ENCODE peak calls at places on chromosomes 13 and 19, in four cellular contexts. N, A, Q and T are unnamed samples. For H3K4me1, the result is how much of the 10 kb centered on the place peaks cover.

GRCh38 chr19:40663712-40664692 is 26.4 kb downstream of the NUMBL start:
- DNase-seq in N (peak), A (no peak), Q (no peak), T (no peak)

GRCh38 chr19:54875506-54875905 is 1.5 kb downstream of the FCAR start:
- DNase-seq in N (no peak), A (no peak), Q (no peak), T (no peak)

GRCh38 chr19:10936661-10937084 is 8.1 kb downstream of the TIMM29 start:
- DNase-seq in N (no peak), A (peak), Q (peak), T (peak)

GRCh38 chr13:45367358-45367757 is 26.4 kb upstream of the TPT1 start:
- DNase-seq in N (peak), A (peak), Q (no peak), T (no peak)

GRCh38 chr19:49672131-49672919 is 4.7 kb upstream of the PRMT1 start:
- DNase-seq in N (peak), A (peak), Q (peak), T (peak)

GRCh38 chr13:36432106-36432544 is at the start of gene CCNA1:
- DNase-seq in N (peak), A (no peak), Q (peak), T (peak)

GRCh38 chr13:112812306-112813034 is 122.6 kb downstream of the ATP11A start:
- DNase-seq in N (no peak), A (no peak), Q (no peak), T (no peak)

GRCh38 chr19:40610396-40611064 is 9.4 kb downstream of the LTBP4 start:
- DNase-seq in N (peak), A (peak), Q (no peak), T (peak)

GRCh38 chr13:36815069-36815468 is 4.0 kb upstream of the RFXAP start:
- DNase-seq in N (no peak), A (no peak), Q (no peak), T (no peak)

GRCh38 chr19:29393915-29394460 is 131.8 kb upstream of the VSTM2B start:
- DNase-seq in N (no peak), A (no peak), Q (no peak), T (no peak)

GRCh38 chr13:75787249-75787940 is 151.3 kb downstream of the LMO7 start:
- DNase-seq in N (no peak), A (no peak), Q (no peak), T (no peak)

GRCh38 chr13:40483601-40484000 is 182.8 kb downstream of the FOXO1 start:
- DNase-seq in N (peak), A (no peak), Q (no peak), T (peak)

GRCh38 chr13:49898792-49899191 is 37.3 kb downstream of the SPRYD7 start:
- DNase-seq in N (no peak), A (no peak), Q (no peak), T (no peak)

GRCh38 chr19:44587863-44588752 is 25.3 kb upstream of the IGSF23 start:
- DNase-seq in N (no peak), A (no peak), Q (no peak), T (no peak)

GRCh38 chr13:51370116-51370515 is 30.6 kb downstream of the SERPINE3 start:
- DNase-seq in N (no peak), A (no peak), Q (no peak), T (no peak)

GRCh38 chr13:21688056-21688455 is 17.2 kb downstream of the FGF9 start:
- DNase-seq in N (no peak), A (no peak), Q (no peak), T (no peak)

GRCh38 chr13:37409756-37410155 is 188.8 kb downstream of the POSTN start:
- DNase-seq in N (no peak), A (no peak), Q (no peak), T (no peak)

GRCh38 chr19:29480507-29480906 is 45.3 kb upstream of the VSTM2B start:
- DNase-seq in N (no peak), A (no peak), Q (no peak), T (no peak)

GRCh38 chr19:33677745-33678426 is 56.1 kb downstream of the CHST8 start:
- DNase-seq in N (no peak), A (no peak), Q (peak), T (no peak)

GRCh38 chr19:1247747-1248453 is 483 bp upstream of the MIDN start:
- DNase-seq in N (peak), A (peak), Q (no peak), T (peak)

GRCh38 chr13:19592657-19593175 is 31.4 kb upstream of the TPTE2 start:
- DNase-seq in N (no peak), A (no peak), Q (no peak), T (no peak)

GRCh38 chr13:63393112-63393511 is 1977.5 kb upstream of the PCDH20 start:
- DNase-seq in N (no peak), A (no peak), Q (no peak), T (no peak)

GRCh38 chr13:23848639-23849282 is 40.4 kb downstream of the MIPEP start:
- DNase-seq in N (no peak), A (no peak), Q (no peak), T (no peak)

GRCh38 chr13:36920612-36921185 is 661 bp upstream of the SMAD9 start:
- DNase-seq in N (no peak), A (no peak), Q (peak), T (no peak)

GRCh38 chr19:10836478-10837325 is 690 bp upstream of the TMED1 start:
- DNase-seq in N (peak), A (peak), Q (peak), T (peak)

GRCh38 chr13:48629282-48629681 is 24.4 kb upstream of the CYSLTR2 start:
- DNase-seq in N (no peak), A (no peak), Q (no peak), T (no peak)

GRCh38 chr13:87087741-87088140 is 583.4 kb upstream of the SLITRK5 start:
- DNase-seq in N (no peak), A (no peak), Q (no peak), T (no peak)

GRCh38 chr13:48043789-48044503 is 6.4 kb downstream of the NUDT15 start:
- DNase-seq in N (no peak), A (no peak), Q (no peak), T (no peak)

GRCh38 chr13:44417446-44417845 is 43.8 kb downstream of the SERP2 start:
- DNase-seq in N (no peak), A (no peak), Q (no peak), T (no peak)

GRCh38 chr19:39937094-39937493 is 2.7 kb upstream of the FCGBP start:
- DNase-seq in N (no peak), A (peak), Q (no peak), T (no peak)

GRCh38 chr13:76723551-76724232 is 162.5 kb downstream of the KCTD12 start:
- DNase-seq in N (peak), A (peak), Q (no peak), T (peak)

GRCh38 chr19:38032951-38033350 is 125.9 kb downstream of the SIPA1L3 start:
- DNase-seq in N (no peak), A (no peak), Q (no peak), T (no peak)
- H3K4me1 ChIP-seq in N (under half), A (under half), Q (under half), T (under half)

DNA sequence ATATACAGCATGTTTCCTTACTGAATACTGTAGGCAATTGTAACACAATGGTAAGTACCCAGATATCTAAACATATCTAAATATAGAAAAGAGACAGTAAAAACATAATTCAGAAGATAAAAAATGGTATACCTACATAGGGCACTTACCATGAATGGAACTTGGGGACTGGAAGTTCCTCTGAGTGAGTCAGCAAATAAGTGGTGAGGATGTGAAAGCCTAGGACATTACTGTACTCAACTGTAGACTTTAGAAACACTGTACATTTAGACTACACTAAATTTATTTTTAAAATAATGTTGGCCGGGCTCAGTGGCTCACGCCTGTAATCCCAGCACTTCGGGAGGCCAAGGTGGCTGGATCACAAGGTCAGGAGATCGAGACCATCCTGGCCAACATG is 25.9 kb upstream of the SLC7A1 start:
- DNase-seq in N (no peak), A (no peak), Q (no peak), T (no peak)
- H3K4me1 ChIP-seq in N (under half), A (under half), Q (under half), T (under half)

DNA sequence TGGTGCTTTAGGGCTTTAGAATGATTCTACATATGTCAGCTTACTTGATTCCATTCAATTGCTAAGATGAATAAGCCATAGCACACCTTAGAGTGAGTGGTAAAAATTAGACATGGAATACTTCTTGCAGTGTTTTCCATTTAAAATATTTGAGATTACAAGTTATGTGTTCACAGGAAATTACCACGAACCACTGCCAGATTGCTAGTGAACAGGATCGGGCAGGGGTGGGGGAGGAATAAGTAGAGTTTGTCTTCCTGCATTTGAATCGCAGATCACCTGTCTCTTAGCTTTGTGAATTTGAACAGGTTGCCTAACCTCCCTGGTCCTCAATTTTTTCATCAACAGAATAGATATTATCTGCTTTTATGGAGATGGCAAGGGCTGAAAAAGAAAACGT is 124.6 kb downstream of the GGACT start:
- DNase-seq in N (no peak), A (no peak), Q (no peak), T (no peak)
- H3K4me1 ChIP-seq in N (under half), A (under half), Q (under half), T (under half)

DNA sequence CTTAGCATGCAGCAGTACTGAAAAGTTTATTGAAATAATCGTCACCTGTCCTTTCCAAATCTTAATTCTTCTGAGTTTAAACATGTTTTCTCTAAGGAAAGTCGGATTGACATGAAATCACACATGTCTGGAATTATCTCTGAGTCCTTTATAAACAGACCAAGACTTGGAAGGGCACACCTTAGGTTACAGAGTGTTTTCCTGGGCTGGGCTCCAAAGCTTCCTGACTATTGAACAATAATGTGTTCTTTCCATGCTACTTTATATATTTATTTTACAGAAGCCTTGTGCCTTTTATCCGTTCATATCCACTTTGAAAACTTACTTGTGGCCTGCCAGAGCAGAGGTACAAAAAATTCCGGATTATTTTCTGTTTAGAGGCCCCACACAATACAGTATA is 52.1 kb downstream of the LRCH1 start:
- DNase-seq in N (no peak), A (no peak), Q (no peak), T (peak)
- H3K4me1 ChIP-seq in N (half or more), A (under half), Q (under half), T (half or more)

GRCh38 chr13:114035583-114036501 is 62.0 kb upstream of the C13orf46 start:
- DNase-seq in N (peak), A (peak), Q (peak), T (no peak)
- H3K4me1 ChIP-seq in N (under half), A (under half), Q (under half), T (under half)

GRCh38 chr19:18013621-18014111 is 5.7 kb downstream of the ARRDC2 start:
- DNase-seq in N (peak), A (no peak), Q (peak), T (peak)
- H3K4me1 ChIP-seq in N (half or more), A (half or more), Q (under half), T (under half)

GRCh38 chr19:3370728-3371591 is 4.6 kb downstream of the NFIC start:
- DNase-seq in N (no peak), A (no peak), Q (no peak), T (no peak)
- H3K4me1 ChIP-seq in N (half or more), A (under half), Q (under half), T (under half)

DNA sequence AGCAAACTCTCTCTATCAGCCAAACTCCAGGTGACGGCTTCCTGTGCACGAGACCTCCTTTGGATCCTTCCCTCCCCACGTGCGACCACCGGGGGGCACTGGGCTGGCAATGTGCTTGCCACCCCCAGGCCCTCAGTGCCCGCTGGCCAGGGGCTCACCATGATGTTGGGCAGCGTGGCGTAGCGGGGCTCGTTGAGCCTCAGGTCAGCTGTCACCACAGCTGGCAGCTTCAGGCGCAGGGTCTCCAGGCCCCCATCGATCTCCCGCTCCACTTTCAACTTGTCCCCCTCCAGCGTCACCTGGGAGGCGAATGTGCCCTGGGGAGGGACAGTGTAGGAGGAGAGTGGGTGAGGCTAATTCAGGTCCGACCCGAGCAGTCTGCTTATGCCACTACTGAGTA is 4.8 kb upstream of the VSIG10L start:
- DNase-seq in N (no peak), A (no peak), Q (no peak), T (no peak)
- H3K4me1 ChIP-seq in N (under half), A (under half), Q (under half), T (under half)

GRCh38 chr19:4390862-4391693 is 9.3 kb downstream of the SH3GL1 start:
- DNase-seq in N (no peak), A (no peak), Q (no peak), T (no peak)
- H3K4me1 ChIP-seq in N (half or more), A (under half), Q (half or more), T (half or more)

GRCh38 chr13:101614491-101614890 is 162.0 kb downstream of the ITGBL1 start:
- DNase-seq in N (no peak), A (no peak), Q (no peak), T (no peak)
- H3K4me1 ChIP-seq in N (under half), A (under half), Q (under half), T (under half)